ENCODE peak calls at places on chromosome X, in nine cellular contexts. I is HepG2, P is Panc1, F is pancreas, D is PC-3, N is natural killer cell, J is left ventricle myocardium superior, O is SK-N-SH treated with all-trans-retinoic acid at 6 μM for 48 hours, C is heart right ventricle. Q is an unnamed sample.
A peak's percentile ranks its signal among the peaks of the same experiment; 100 is the strongest.

GRCh38 chrX:130173190-130173895 is 1.6 kb downstream of the RAB33A start:
- ATAC-seq in P (no peak), J (peak; percentile 66), D (peak; percentile 59), O (no peak), F (no peak), N (peak; percentile 38), I (no peak), C (peak; percentile 43), Q (peak; percentile 58)

GRCh38 chrX:2774057-2774456 is 22.2 kb downstream of the XG start:
- ATAC-seq in C (no peak), N (no peak), O (no peak), J (no peak), F (no peak), P (no peak), I (no peak), D (no peak), Q (no peak)

GRCh38 chrX:68833855-68834331 is 5.1 kb downstream of the EFNB1 start:
- ATAC-seq in I (no peak), J (no peak), O (no peak), F (no peak), N (no peak), C (no peak), D (no peak), P (no peak), Q (no peak)

GRCh38 chrX:123846598-123847038 is 13.2 kb upstream of the XIAP start:
- ATAC-seq in D (peak; percentile 98), C (no peak), J (no peak), O (no peak), F (no peak), N (no peak), I (no peak), P (peak; percentile 72), Q (no peak)

GRCh38 chrX:126141014-126141413 is 25.1 kb downstream of the DCAF12L2 start:
- ATAC-seq in P (no peak), I (no peak), J (no peak), D (no peak), O (no peak), F (no peak), N (no peak), C (no peak), Q (no peak)

GRCh38 chrX:111511477-111511876 is at the start of gene SERTM2:
- ATAC-seq in N (no peak), O (peak; percentile 40), P (no peak), D (no peak), J (no peak), I (no peak), F (no peak), C (no peak), Q (no peak)

GRCh38 chrX:2430265-2430825 is 70.4 kb downstream of the DHRSX start:
- ATAC-seq in C (no peak), J (peak; percentile 24), F (no peak), I (no peak), P (no peak), O (no peak), N (no peak), D (no peak), Q (no peak)

GRCh38 chrX:22147214-22147613 is 115.1 kb downstream of the PHEX start:
- ATAC-seq in D (no peak), J (peak; percentile 85), I (no peak), C (peak; percentile 73), F (no peak), N (no peak), P (no peak), O (no peak), Q (no peak)

GRCh38 chrX:53287493-53288138 is 6.2 kb upstream of the IQSEC2 start:
- ATAC-seq in O (peak; percentile 92), D (peak; percentile 89), P (peak; percentile 84), I (peak; percentile 84), J (peak; percentile 88), N (peak; percentile 67), F (peak; percentile 30), C (peak; percentile 94), Q (peak; percentile 73)

GRCh38 chrX:132413459-132413858 is 75.4 kb downstream of the MBNL3 start:
- ATAC-seq in D (no peak), N (no peak), J (no peak), O (no peak), F (no peak), P (no peak), I (peak; percentile 85), C (no peak), Q (no peak)

GRCh38 chrX:23952984-23953907 is 45.4 kb downstream of the CXorf58 start:
- ATAC-seq in J (no peak), D (no peak), P (peak; percentile 70), O (no peak), I (no peak), F (no peak), N (peak; percentile 85), C (no peak), Q (no peak)

GRCh38 chrX:40573763-40574162 is 7.0 kb upstream of the ATP6AP2 start:
- ATAC-seq in C (no peak), P (no peak), J (no peak), I (peak; percentile 48), D (peak; percentile 58), O (peak; percentile 69), N (peak; percentile 62), F (no peak), Q (no peak)

GRCh38 chrX:65093658-65094057 is 117.4 kb upstream of the ZC4H2 start:
- ATAC-seq in F (no peak), C (no peak), D (no peak), J (no peak), I (peak; percentile 64), P (no peak), N (no peak), O (no peak), Q (no peak)

GRCh38 chrX:124226129-124226528 is 106.3 kb upstream of the TEX13D start:
- ATAC-seq in I (no peak), D (peak; percentile 81), N (no peak), C (no peak), F (no peak), P (no peak), O (no peak), J (peak; percentile 73), Q (peak; percentile 58)

GRCh38 chrX:2871817-2872216 is 43.1 kb downstream of the GYG2 start:
- ATAC-seq in I (no peak), F (no peak), O (no peak), C (no peak), J (no peak), P (no peak), D (no peak), N (no peak), Q (no peak)

GRCh38 chrX:31661280-31661679 is 589.4 kb upstream of the FTHL17 start:
- ATAC-seq in C (no peak), P (no peak), O (no peak), F (no peak), D (no peak), J (no peak), I (no peak), N (no peak), Q (no peak)

GRCh38 chrX:108359811-108360602 is 78.2 kb downstream of the COL4A6 start:
- ATAC-seq in C (no peak), J (peak; percentile 59), F (no peak), P (no peak), O (no peak), N (no peak), D (no peak), I (no peak), Q (no peak)

GRCh38 chrX:6407541-6407940 is 127.4 kb downstream of the VCX3A start:
- ATAC-seq in D (no peak), C (no peak), I (no peak), J (no peak), P (no peak), O (no peak), N (no peak), F (no peak), Q (no peak)

GRCh38 chrX:1385251-1385794 is 6.6 kb downstream of the SLC25A6 start:
- ATAC-seq in J (peak; percentile 5), D (no peak), C (no peak), N (no peak), O (no peak), F (no peak), P (no peak), I (no peak), Q (no peak)

GRCh38 chrX:119676949-119677653 is 15.9 kb downstream of the SEPTIN6 start:
- ATAC-seq in D (no peak), O (no peak), N (no peak), P (no peak), J (peak; percentile 40), I (no peak), C (no peak), F (no peak), Q (peak; percentile 62)

GRCh38 chrX:69305333-69306062 is 140.2 kb upstream of the PJA1 start:
- ATAC-seq in I (no peak), J (no peak), N (no peak), D (no peak), O (no peak), C (no peak), F (no peak), P (no peak), Q (peak; percentile 37)

Q was measured in gastroesophageal sphincter.